ENCODE peak calls at places on chromosomes 5 and 9, in four cellular contexts. V, R, T and H are unnamed samples.

GRCh38 chr5:54885636-54886035 is 99.8 kb downstream of the ESM1 start:
- DNase-seq in R (peak), T (no peak), V (no peak), H (no peak)

GRCh38 chr5:91281409-91281808 is 101.7 kb downstream of the ARRDC3 start:
- DNase-seq in R (no peak), V (no peak), T (peak), H (peak)

GRCh38 chr5:87526131-87526530 is 113.4 kb upstream of the CCNH start:
- DNase-seq in V (peak), R (no peak), T (no peak), H (no peak)

GRCh38 chr5:91787718-91788117 is 404.6 kb upstream of the ARRDC3 start:
- DNase-seq in T (no peak), R (no peak), V (no peak), H (no peak)

GRCh38 chr9:84343111-84343521 is 2.6 kb upstream of the SLC28A3 start:
- DNase-seq in R (no peak), V (no peak), T (peak), H (peak)

GRCh38 chr9:126558051-126558665 is 55.6 kb upstream of the LMX1B start:
- DNase-seq in T (peak), R (peak), V (peak), H (peak)

GRCh38 chr5:179152144-179152895 is 92.1 kb downstream of the ZNF354C start:
- DNase-seq in T (no peak), V (no peak), R (no peak), H (no peak)

GRCh38 chr9:130930132-130930803 is 8.8 kb downstream of the FIBCD1 start:
- DNase-seq in R (no peak), V (no peak), T (no peak), H (no peak)

DNA sequence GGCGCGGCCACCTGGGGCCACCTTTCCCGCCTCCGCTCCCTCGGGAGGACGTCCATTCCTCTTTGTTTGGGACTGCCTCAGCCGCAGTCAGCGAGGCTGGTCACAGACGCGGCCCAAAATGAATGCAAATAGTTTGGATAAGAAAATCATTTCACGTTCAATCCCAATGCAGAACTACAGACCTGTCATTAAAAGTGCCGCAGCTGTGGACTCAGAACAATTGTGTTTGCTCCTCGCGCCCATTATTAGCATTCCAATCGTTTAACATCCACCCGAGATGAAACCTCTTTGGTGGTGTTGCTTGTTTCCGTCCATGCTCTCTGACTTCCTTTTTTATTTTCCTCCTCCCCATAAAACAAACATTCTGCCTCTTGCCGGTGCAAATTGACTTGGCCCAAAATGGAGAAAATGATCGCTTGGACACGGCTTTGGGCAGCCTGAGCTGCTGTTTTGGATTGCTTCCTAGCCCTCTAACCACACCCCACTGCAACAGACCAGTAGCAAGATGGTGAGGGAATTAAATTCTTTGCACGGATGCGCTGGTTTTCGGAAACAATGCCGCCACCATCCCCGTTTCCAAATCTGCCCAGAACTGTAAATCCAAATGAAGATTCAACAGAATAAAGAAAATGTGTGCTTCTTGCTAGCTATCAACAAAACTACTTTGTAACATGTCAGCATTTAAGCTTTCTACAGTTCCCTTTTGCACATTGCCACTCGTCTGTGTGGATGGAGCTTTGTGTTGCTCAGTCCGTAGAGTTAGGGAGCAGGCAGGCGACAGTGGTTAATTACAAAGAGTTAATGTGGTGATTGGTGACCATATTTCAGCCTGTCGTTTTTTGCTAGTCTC is 795 bp downstream of the NLN start:
- DNase-seq in R (peak), V (peak), T (peak), H (peak)
- H3K23ac ChIP-seq in R (no peak), V (peak), T (peak), H (peak)

GRCh38 chr9:112500842-112501241 is 14.2 kb downstream of the KIAA1958 start:
- DNase-seq in R (no peak), T (no peak), V (no peak), H (no peak)
- H3K23ac ChIP-seq in R (no peak), T (no peak), V (no peak), H (no peak)

GRCh38 chr9:136056546-136057235 is 38.4 kb downstream of the NACC2 start:
- DNase-seq in R (no peak), V (no peak), T (no peak), H (no peak)

GRCh38 chr9:136058801-136059302 is 36.2 kb downstream of the NACC2 start:
- DNase-seq in R (no peak), V (no peak), T (no peak), H (no peak)

GRCh38 chr9:136055715-136056545 is 39.2 kb downstream of the NACC2 start:
- DNase-seq in R (peak), V (no peak), T (no peak), H (no peak)

GRCh38 chr9:136058152-136058483 is 37.0 kb downstream of the NACC2 start:
- DNase-seq in V (no peak), R (no peak), T (no peak), H (no peak)

GRCh38 chr9:136057236-136058151 is 37.6 kb downstream of the NACC2 start:
- DNase-seq in T (no peak), V (no peak), R (peak), H (no peak)
- H3K23ac ChIP-seq in T (no peak), V (peak), R (no peak), H (no peak)

GRCh38 chr9:16637218-16637617 is 233.3 kb downstream of the BNC2 start:
- DNase-seq in V (no peak), T (peak), R (no peak), H (peak)
- H3K23ac ChIP-seq in V (no peak), T (no peak), R (no peak), H (peak)